ENCODE peak calls at places on chromosomes 6 and 20, in eight cellular contexts. F is aorta, C is spleen, S is uterus, X is adipocyte, H is lung, K is stomach, I is ovary. O is an unnamed sample.

GRCh38 chr20:63125893-63126601 is 89.9 kb downstream of the YTHDF1 start:
- DNase-seq in C (peak; percentile 61), F (peak; percentile 41), H (no peak), X (no peak), K (no peak), S (no peak), I (no peak), O (peak; percentile 17)

GRCh38 chr6:75418233-75418632 is 75.4 kb downstream of the FILIP1 start:
- DNase-seq in X (peak; percentile 58), K (no peak), I (no peak), S (no peak), H (no peak), F (no peak), C (no peak), O (no peak)

GRCh38 chr6:33451606-33452005 is 2.8 kb upstream of the ZBTB9 start:
- DNase-seq in H (no peak), F (no peak), S (no peak), I (no peak), X (no peak), K (no peak), C (no peak), O (no peak)

GRCh38 chr6:166032366-166033171 is 135.1 kb downstream of the TBXT start:
- DNase-seq in K (no peak), F (no peak), I (peak; percentile 65), C (no peak), S (peak; percentile 69), X (no peak), H (no peak), O (peak; percentile 60)

GRCh38 chr6:21886601-21887091 is 293.1 kb downstream of the SOX4 start:
- DNase-seq in I (no peak), S (no peak), K (no peak), F (no peak), X (peak; percentile 16), C (no peak), H (no peak), O (no peak)

GRCh38 chr20:49460916-49461315 is 21.6 kb downstream of the KCNB1 start:
- DNase-seq in K (no peak), X (no peak), H (peak; percentile 34), I (no peak), S (no peak), C (no peak), F (no peak), O (no peak)

GRCh38 chr6:142542704-142543233 is 241.0 kb downstream of the ADGRG6 start:
- DNase-seq in H (peak; percentile 36), K (peak; percentile 43), C (no peak), I (peak; percentile 63), S (peak; percentile 78), F (no peak), X (peak; percentile 35), O (peak; percentile 54)

GRCh38 chr6:158068893-158069799 is 87.5 kb downstream of the SYNJ2 start:
- DNase-seq in I (peak; percentile 32), X (peak; percentile 45), K (peak; percentile 80), H (peak; percentile 88), C (no peak), F (peak; percentile 81), S (no peak), O (no peak)

GRCh38 chr20:4471221-4471620 is 250.5 kb upstream of the PRND start:
- DNase-seq in H (no peak), F (no peak), I (no peak), C (no peak), S (no peak), X (peak; percentile 40), K (no peak), O (no peak)

GRCh38 chr20:40049838-40050237 is 639.2 kb downstream of the MAFB start:
- DNase-seq in F (no peak), S (no peak), K (no peak), I (no peak), C (no peak), X (no peak), H (no peak), O (no peak)

GRCh38 chr6:56746767-56747504 is 104.2 kb upstream of the DST start:
- DNase-seq in K (no peak), H (no peak), C (no peak), I (no peak), X (no peak), F (no peak), S (no peak), O (no peak)

GRCh38 chr6:4008324-4009047 is 70.5 kb downstream of the FAM217A start:
- DNase-seq in C (no peak), K (no peak), F (no peak), X (peak; percentile 98), H (no peak), I (no peak), S (no peak), O (no peak)

GRCh38 chr20:61937146-61937962 is 128.3 kb downstream of the TAF4 start:
- DNase-seq in K (no peak), C (peak; percentile 42), H (no peak), S (no peak), F (peak; percentile 63), I (no peak), X (no peak), O (no peak)

GRCh38 chr6:7673063-7673536 is 52.8 kb upstream of the BMP6 start:
- DNase-seq in F (no peak), S (peak; percentile 30), K (peak; percentile 32), H (peak; percentile 35), I (peak; percentile 74), X (peak; percentile 81), C (peak; percentile 59), O (peak; percentile 70)

GRCh38 chr6:35050291-35050987 is 90.7 kb downstream of the TCP11 start:
- DNase-seq in I (no peak), S (no peak), F (no peak), H (no peak), X (no peak), C (no peak), K (no peak), O (no peak)

GRCh38 chr6:35051393-35051792 is 89.7 kb downstream of the TCP11 start:
- DNase-seq in C (no peak), S (no peak), K (no peak), I (no peak), H (no peak), X (no peak), F (no peak), O (no peak)

GRCh38 chr6:35049885-35050284 is 91.3 kb downstream of the TCP11 start:
- DNase-seq in F (no peak), K (no peak), S (no peak), C (no peak), H (no peak), X (peak; percentile 64), I (peak; percentile 53), O (no peak)

GRCh38 chr6:35051997-35052583 is 89.0 kb downstream of the TCP11 start:
- DNase-seq in S (no peak), C (no peak), H (no peak), F (no peak), K (no peak), X (no peak), I (no peak), O (no peak)

GRCh38 chr6:35050988-35051330 is 90.2 kb downstream of the TCP11 start:
- DNase-seq in K (no peak), S (no peak), F (no peak), I (no peak), X (no peak), H (no peak), C (no peak), O (no peak)
- H3K4me1 ChIP-seq in K (peaks cover 33% of the 10 kb centered on the region), S (no peaks in the 10 kb centered on the region), F (peaks cover 2% of the 10 kb centered on the region), I (peaks cover 30% of the 10 kb centered on the region), X (peaks cover 61% of the 10 kb centered on the region), H (peaks cover 22% of the 10 kb centered on the region), C (peaks cover 36% of the 10 kb centered on the region), O (peaks cover 52% of the 10 kb centered on the region)

GRCh38 chr6:90247262-90247661 is 49.4 kb downstream of the BACH2 start:
- DNase-seq in X (no peak), H (no peak), C (no peak), S (no peak), I (no peak), F (no peak), K (no peak), O (no peak)

GRCh38 chr6:90249458-90249857 is 47.2 kb downstream of the BACH2 start:
- DNase-seq in C (no peak), F (no peak), K (no peak), I (no peak), S (no peak), X (no peak), H (no peak), O (no peak)

GRCh38 chr6:90251295-90251992 is 45.2 kb downstream of the BACH2 start:
- DNase-seq in X (no peak), C (no peak), H (no peak), F (no peak), S (no peak), I (no peak), K (no peak), O (no peak)

GRCh38 chr6:90249044-90249443 is 47.6 kb downstream of the BACH2 start:
- DNase-seq in S (no peak), X (no peak), I (no peak), H (no peak), F (no peak), K (no peak), C (no peak), O (no peak)

DNA sequence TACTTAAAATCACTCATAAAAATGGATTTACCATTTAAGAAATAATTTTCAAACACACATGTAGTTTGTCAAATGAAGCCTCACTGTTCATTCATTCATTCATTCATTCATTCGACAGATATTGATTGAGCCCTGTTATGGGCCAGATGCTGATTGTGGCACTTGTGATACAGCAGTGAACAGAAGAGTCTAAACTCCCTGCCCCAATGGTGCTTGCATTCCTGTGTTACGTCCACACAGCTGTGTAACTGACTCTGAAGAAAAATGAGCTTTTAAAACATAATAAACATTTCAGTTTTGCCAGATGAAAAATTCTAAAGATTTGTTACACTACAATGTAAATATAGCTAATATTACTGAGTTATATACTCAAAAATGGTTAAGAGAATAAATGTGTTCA is 46.2 kb downstream of the BACH2 start:
- DNase-seq in F (no peak), S (no peak), K (no peak), I (no peak), X (no peak), C (no peak), H (no peak), O (no peak)
- H3K4me1 ChIP-seq in F (no peaks in the 10 kb centered on the region), S (no peaks in the 10 kb centered on the region), K (no peaks in the 10 kb centered on the region), I (peaks cover 3% of the 10 kb centered on the region), X (no peaks in the 10 kb centered on the region), C (peaks cover 2% of the 10 kb centered on the region), H (no peaks in the 10 kb centered on the region), O (peaks cover 14% of the 10 kb centered on the region)

GRCh38 chr6:85516168-85516567 is 66.3 kb downstream of the NT5E start:
- DNase-seq in I (no peak), C (no peak), K (no peak), F (no peak), H (no peak), S (no peak), X (peak; percentile 10), O (no peak)
- H3K4me1 ChIP-seq in I (no peaks in the 10 kb centered on the region), C (no peaks in the 10 kb centered on the region), K (no peaks in the 10 kb centered on the region), F (no peaks in the 10 kb centered on the region), H (no peaks in the 10 kb centered on the region), S (no peaks in the 10 kb centered on the region), X (peaks cover 16% of the 10 kb centered on the region), O (no peaks in the 10 kb centered on the region)

DNA sequence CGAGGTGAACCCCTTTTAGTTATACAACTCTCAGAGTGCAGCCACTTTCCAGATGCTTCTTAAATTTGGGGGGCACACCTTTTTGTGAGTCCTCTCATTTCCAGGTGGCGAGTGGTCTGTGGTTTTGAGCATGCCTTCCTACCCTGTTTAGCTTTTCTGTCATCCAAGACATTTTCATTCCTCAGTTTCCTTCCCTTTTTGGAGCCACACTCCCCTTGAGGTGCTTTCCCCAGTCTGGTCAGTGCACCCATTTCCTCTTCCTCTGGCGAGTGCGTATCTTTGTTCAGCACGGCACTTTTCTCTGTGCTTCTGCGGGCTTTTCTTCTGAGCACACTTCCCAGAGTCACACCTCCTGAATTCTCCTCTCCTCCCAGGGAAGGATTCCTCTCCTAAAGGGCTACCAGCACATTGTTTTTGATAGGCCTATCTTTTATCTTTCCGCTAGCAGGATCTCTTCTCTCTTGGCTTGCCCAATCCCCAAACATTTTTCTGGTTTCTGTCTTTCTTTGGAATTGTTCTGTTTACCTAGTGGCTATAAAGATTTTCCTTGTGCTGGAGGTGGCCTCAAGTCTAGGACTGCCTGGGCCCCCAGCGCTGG is 1.4 kb downstream of the PHF20 start:
- DNase-seq in S (no peak), C (peak; percentile 76), K (peak; percentile 54), I (no peak), F (no peak), X (peak; percentile 25), H (peak; percentile 61), O (no peak)
- H3K4me1 ChIP-seq in S (peaks cover 9% of the 10 kb centered on the region), C (peaks cover 61% of the 10 kb centered on the region), K (peaks cover 66% of the 10 kb centered on the region), I (peaks cover 13% of the 10 kb centered on the region), F (no peaks in the 10 kb centered on the region), X (peaks cover 40% of the 10 kb centered on the region), H (peaks cover 7% of the 10 kb centered on the region), O (peaks cover 63% of the 10 kb centered on the region)

O was measured in psoas muscle.